ENCODE peak calls at places on chromosomes 12 and 14, in nine cellular contexts. E is BE2C, K is GM23338, G is ascending aorta, F is stomach, L is neural progenitor cell, V is MG63, O is body of pancreas, J is heart left ventricle. M is an unnamed sample.
A peak's percentile ranks its signal among the peaks of the same experiment; 100 is the strongest.

GRCh38 chr14:21090194-21090939 is 8.1 kb downstream of the ZNF219 start:
- DNase-seq in O (peak; percentile 50), G (no peak), K (peak; percentile 87), J (no peak), V (no peak), L (peak; percentile 66), E (peak; percentile 59), F (no peak), M (peak; percentile 21)

GRCh38 chr12:131118366-131118765 is 164.7 kb downstream of the ADGRD1 start:
- DNase-seq in L (no peak), V (no peak), F (no peak), O (no peak), G (no peak), J (no peak), K (no peak), E (no peak), M (no peak)

GRCh38 chr12:22018860-22019259 is 27.2 kb upstream of the CMAS start:
- DNase-seq in G (no peak), L (no peak), J (no peak), O (no peak), E (no peak), F (no peak), K (no peak), V (no peak), M (no peak)

GRCh38 chr12:3097186-3097804 is 20.1 kb downstream of the TSPAN9 start:
- DNase-seq in K (no peak), L (no peak), E (peak; percentile 91), O (peak; percentile 64), V (no peak), J (peak; percentile 90), F (peak; percentile 64), G (peak; percentile 39), M (peak; percentile 74)

GRCh38 chr14:56585461-56586084 is 6.0 kb downstream of the TMEM260 start:
- DNase-seq in F (no peak), L (no peak), G (no peak), E (no peak), K (no peak), O (no peak), J (no peak), V (peak; percentile 2), M (no peak)

GRCh38 chr12:109604132-109604585 is 30.6 kb downstream of the MVK start:
- DNase-seq in J (no peak), E (no peak), F (no peak), O (no peak), K (no peak), G (no peak), V (no peak), L (no peak), M (no peak)

GRCh38 chr12:43428088-43428600 is 123.9 kb downstream of the ADAMTS20 start:
- DNase-seq in L (no peak), O (peak; percentile 7), E (no peak), K (no peak), J (no peak), F (no peak), G (no peak), V (no peak), M (no peak)

GRCh38 chr14:54465654-54466053 is 23.1 kb downstream of the GMFB start:
- DNase-seq in V (no peak), O (no peak), L (no peak), G (no peak), K (no peak), F (no peak), J (no peak), E (peak; percentile 48), M (peak; percentile 32)

GRCh38 chr14:103388664-103389063 is 3.4 kb downstream of the MARK3 start:
- DNase-seq in V (no peak), J (no peak), E (no peak), G (no peak), F (no peak), O (no peak), L (no peak), K (no peak), M (no peak)
- H3K4me3 ChIP-seq in V (no peak overlapping the region), J (no peak overlapping the region), E (peak overlapping the region; percentile 2), G (no peak overlapping the region), F (no peak overlapping the region), O (no peak overlapping the region), L (no peak overlapping the region), K (no peak overlapping the region), M (no peak overlapping the region)

GRCh38 chr12:30794020-30794419 is 39.3 kb upstream of the CAPRIN2 start:
- DNase-seq in F (no peak), E (no peak), O (no peak), K (no peak), V (no peak), L (no peak), G (no peak), J (no peak), M (no peak)

GRCh38 chr12:30795660-30796507 is 41.1 kb upstream of the CAPRIN2 start:
- DNase-seq in J (peak; percentile 64), V (peak; percentile 90), L (peak; percentile 84), F (peak; percentile 37), K (peak; percentile 91), G (no peak), O (peak; percentile 59), E (peak; percentile 57), M (peak; percentile 86)

GRCh38 chr12:30795410-30795659 is 40.6 kb upstream of the CAPRIN2 start:
- DNase-seq in F (no peak), G (no peak), J (no peak), V (no peak), L (no peak), E (no peak), O (no peak), K (no peak), M (no peak)

GRCh38 chr12:30796508-30796780 is 41.7 kb upstream of the CAPRIN2 start:
- DNase-seq in O (peak; percentile 45), E (peak; percentile 22), J (peak; percentile 43), K (peak; percentile 78), G (no peak), V (peak; percentile 66), L (peak; percentile 79), F (no peak), M (peak; percentile 73)

GRCh38 chr12:30794591-30795409 is 40.0 kb upstream of the CAPRIN2 start:
- DNase-seq in G (no peak), V (peak; percentile 88), E (no peak), K (peak; percentile 77), J (no peak), L (no peak), F (no peak), O (no peak), M (peak; percentile 95)
- H3K4me3 ChIP-seq in G (peak overlapping the region; percentile 76), V (no peak overlapping the region), E (no peak overlapping the region), K (peak overlapping the region; percentile 74), J (peak overlapping the region; percentile 78), L (peak overlapping the region; percentile 54), F (peak overlapping the region; percentile 63), O (no peak overlapping the region), M (no peak overlapping the region)

GRCh38 chr12:94707892-94708291 is 57.5 kb upstream of the TMCC3 start:
- DNase-seq in K (no peak), L (no peak), O (peak; percentile 15), G (no peak), E (no peak), V (no peak), F (no peak), J (peak; percentile 69), M (peak; percentile 4)

GRCh38 chr12:94705656-94706055 is 55.3 kb upstream of the TMCC3 start:
- DNase-seq in V (no peak), O (no peak), G (no peak), J (no peak), L (no peak), E (no peak), K (no peak), F (no peak), M (no peak)

GRCh38 chr12:94704452-94704871 is 54.1 kb upstream of the TMCC3 start:
- DNase-seq in O (peak; percentile 31), F (peak; percentile 51), K (no peak), J (no peak), E (no peak), V (peak; percentile 73), G (no peak), L (no peak), M (peak; percentile 73)

GRCh38 chr12:94701711-94702110 is 51.4 kb upstream of the TMCC3 start:
- DNase-seq in K (no peak), O (no peak), G (no peak), J (no peak), V (no peak), L (no peak), E (no peak), F (no peak), M (no peak)

GRCh38 chr12:94706250-94706661 is 55.9 kb upstream of the TMCC3 start:
- DNase-seq in G (no peak), L (no peak), O (no peak), V (no peak), K (no peak), F (no peak), E (no peak), J (no peak), M (no peak)
- H3K4me3 ChIP-seq in G (no peak overlapping the region), L (no peak overlapping the region), O (no peak overlapping the region), V (no peak overlapping the region), K (no peak overlapping the region), F (no peak overlapping the region), E (no peak overlapping the region), J (no peak overlapping the region), M (no peak overlapping the region)

GRCh38 chr12:6452908-6453630 is 1.2 kb downstream of the TAPBPL start:
- DNase-seq in K (no peak), O (no peak), V (no peak), F (peak; percentile 52), J (peak; percentile 54), E (no peak), G (no peak), L (no peak), M (no peak)
- H3K4me3 ChIP-seq in K (no peak overlapping the region), O (no peak overlapping the region), V (no peak overlapping the region), F (peak overlapping the region; percentile 70), J (peak overlapping the region; percentile 95), E (peak overlapping the region; percentile 91), G (peak overlapping the region; percentile 74), L (no peak overlapping the region), M (no peak overlapping the region)

DNA sequence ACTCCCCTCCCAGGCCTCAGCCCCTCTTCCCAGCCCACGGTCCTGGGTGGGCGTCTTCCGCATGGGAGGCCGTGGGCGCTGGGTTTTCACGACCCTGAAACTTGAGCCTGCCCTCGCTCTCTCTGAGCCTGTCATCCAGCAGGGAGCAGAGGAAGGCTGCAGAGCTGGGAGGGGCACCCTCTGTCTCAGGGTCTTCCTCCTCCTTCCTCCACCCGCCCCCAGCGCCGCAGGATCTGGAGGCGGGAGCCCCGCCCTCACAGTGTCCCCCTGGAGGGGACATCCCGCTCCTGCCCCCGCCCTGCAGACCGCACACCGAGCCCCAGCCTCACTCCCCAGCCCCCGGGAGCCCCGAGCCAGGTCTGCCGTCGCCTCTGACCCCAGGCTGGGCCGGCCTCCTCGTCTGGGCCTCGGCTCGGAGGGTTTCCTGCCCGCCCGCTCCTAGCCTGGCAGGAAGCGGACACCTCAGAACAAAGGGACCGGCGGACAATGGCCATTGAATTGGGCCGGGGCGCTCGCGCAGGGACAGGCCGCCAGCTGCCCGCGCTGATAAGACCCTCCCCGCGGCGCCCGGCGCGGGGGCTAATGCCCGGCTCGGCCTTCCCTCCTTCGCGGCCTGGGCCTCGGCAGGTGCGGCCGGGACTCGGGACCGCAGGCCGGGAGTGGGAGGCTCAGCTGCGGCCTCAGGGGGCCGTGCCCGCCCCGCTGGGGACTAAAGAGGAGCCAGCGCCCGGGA is 15.3 kb upstream of the NUDT14 start:
- DNase-seq in J (peak; percentile 80), F (no peak), V (no peak), K (peak; percentile 79), E (no peak), L (peak; percentile 96), O (no peak), G (no peak), M (no peak)
- H3K4me3 ChIP-seq in J (peak overlapping the region; percentile 29), F (peak overlapping the region; percentile 11), V (no peak overlapping the region), K (peak overlapping the region; percentile 59), E (no peak overlapping the region), L (peak overlapping the region; percentile 46), O (no peak overlapping the region), G (peak overlapping the region; percentile 35), M (peak overlapping the region; percentile 9)

GRCh38 chr12:133058203-133059125 is 21.2 kb downstream of the ZNF84 start:
- DNase-seq in E (no peak), V (no peak), L (no peak), O (no peak), K (peak; percentile 8), F (no peak), G (no peak), J (no peak), M (no peak)
- H3K4me3 ChIP-seq in E (no peak overlapping the region), V (no peak overlapping the region), L (peak overlapping the region; percentile 6), O (no peak overlapping the region), K (peak overlapping the region; percentile 25), F (no peak overlapping the region), G (no peak overlapping the region), J (no peak overlapping the region), M (no peak overlapping the region)

M was measured in cardiac muscle cell.